ENCODE peak calls at places on chromosomes 1 and 21, in nine cellular contexts. U, G, K, Q, H, J, X, M and I are unnamed samples. For H3K4me1, the result is how much of the 10 kb centered on the place peaks cover.

GRCh38 chr1:230632273-230632873 is 9.9 kb upstream of the COG2 start:
- DNase-seq in U (peak), G (no peak), K (no peak), Q (no peak), H (peak), J (no peak), X (no peak), M (no peak), I (no peak)

GRCh38 chr1:117664314-117664713 is 58.5 kb downstream of the TENT5C start:
- DNase-seq in U (no peak), G (no peak), K (no peak), Q (no peak), H (no peak), J (no peak), X (no peak), M (no peak), I (peak)

GRCh38 chr1:29254346-29254745 is 18.0 kb downstream of the PTPRU start:
- DNase-seq in U (no peak), G (no peak), K (no peak), Q (peak), H (no peak), J (no peak), X (no peak), M (no peak), I (no peak)

GRCh38 chr1:83860506-83861221 is 138.3 kb downstream of the TTLL7 start:
- DNase-seq in U (peak), G (peak), K (peak), Q (peak), H (peak), J (no peak), X (peak), M (peak), I (peak)

GRCh38 chr1:109895720-109896504 is 14.7 kb upstream of the CSF1 start:
- DNase-seq in U (no peak), G (peak), K (no peak), Q (peak), H (no peak), J (no peak), X (no peak), M (no peak), I (no peak)

GRCh38 chr1:220372451-220372850 is 100.2 kb upstream of the RAB3GAP2 start:
- DNase-seq in U (no peak), G (no peak), K (no peak), Q (no peak), H (no peak), J (peak), X (no peak), M (no peak), I (no peak)

GRCh38 chr21:33976082-33976979 is 60.7 kb upstream of the ATP5PO start:
- DNase-seq in U (peak), G (no peak), K (no peak), Q (no peak), H (peak), J (no peak), X (no peak), M (no peak), I (peak)

GRCh38 chr1:44606701-44607281 is 67.5 kb downstream of the TMEM53 start:
- DNase-seq in U (no peak), G (no peak), K (no peak), Q (no peak), H (no peak), J (no peak), X (no peak), M (no peak), I (no peak)

GRCh38 chr1:95850798-95851197 is 616.8 kb downstream of the RWDD3 start:
- DNase-seq in U (no peak), G (no peak), K (no peak), Q (no peak), H (peak), J (no peak), X (no peak), M (no peak), I (no peak)

GRCh38 chr1:22376001-22376400 is 75.7 kb upstream of the ZBTB40 start:
- DNase-seq in U (no peak), G (no peak), K (no peak), Q (no peak), H (no peak), J (no peak), X (no peak), M (no peak), I (no peak)

GRCh38 chr1:61270761-61271411 is 188.5 kb downstream of the NFIA start:
- DNase-seq in U (no peak), G (no peak), K (no peak), Q (no peak), H (no peak), J (no peak), X (no peak), M (no peak), I (no peak)

GRCh38 chr1:235861857-235862256 is 4.8 kb downstream of the LYST start:
- DNase-seq in U (no peak), G (no peak), K (no peak), Q (no peak), H (no peak), J (no peak), X (no peak), M (no peak), I (no peak)

GRCh38 chr1:88608139-88608943 is 75.7 kb upstream of the PKN2 start:
- DNase-seq in U (peak), G (no peak), K (no peak), Q (no peak), H (peak), J (no peak), X (no peak), M (no peak), I (no peak)

GRCh38 chr1:34129630-34130029 is 35.4 kb downstream of the CSMD2 start:
- DNase-seq in U (no peak), G (no peak), K (no peak), Q (no peak), H (no peak), J (no peak), X (peak), M (no peak), I (no peak)

GRCh38 chr1:151472852-151473731 is 13.8 kb upstream of the POGZ start:
- DNase-seq in U (peak), G (peak), K (peak), Q (peak), H (peak), J (peak), X (no peak), M (no peak), I (no peak)

GRCh38 chr1:218664385-218665170 is 319.4 kb downstream of the TGFB2 start:
- DNase-seq in U (peak), G (no peak), K (no peak), Q (no peak), H (no peak), J (no peak), X (no peak), M (no peak), I (no peak)

GRCh38 chr1:186374313-186375151 is 521 bp downstream of the TPR start:
- DNase-seq in U (peak), G (no peak), K (no peak), Q (no peak), H (peak), J (no peak), X (no peak), M (no peak), I (no peak)

GRCh38 chr1:70358921-70359564 is 4.5 kb upstream of the ANKRD13C start:
- DNase-seq in U (peak), G (no peak), K (no peak), Q (no peak), H (no peak), J (peak), X (no peak), M (no peak), I (no peak)

GRCh38 chr1:243407284-243408018 is 151.6 kb downstream of the SDCCAG8 start:
- DNase-seq in U (peak), G (no peak), K (no peak), Q (no peak), H (no peak), J (no peak), X (no peak), M (no peak), I (no peak)

GRCh38 chr1:15197591-15198447 is 44.3 kb downstream of the TMEM51 start:
- DNase-seq in U (no peak), G (no peak), K (no peak), Q (peak), H (no peak), J (no peak), X (no peak), M (no peak), I (no peak)

GRCh38 chr1:15195420-15196052 is 42.0 kb downstream of the TMEM51 start:
- DNase-seq in U (peak), G (no peak), K (no peak), Q (peak), H (no peak), J (no peak), X (no peak), M (no peak), I (no peak)

GRCh38 chr1:15196069-15196468 is 42.5 kb downstream of the TMEM51 start:
- DNase-seq in U (no peak), G (no peak), K (no peak), Q (peak), H (no peak), J (no peak), X (no peak), M (no peak), I (no peak)

GRCh38 chr1:15198684-15199083 is 45.1 kb downstream of the TMEM51 start:
- DNase-seq in U (no peak), G (no peak), K (no peak), Q (peak), H (no peak), J (no peak), X (no peak), M (no peak), I (no peak)

GRCh38 chr1:15196807-15197530 is 43.4 kb downstream of the TMEM51 start:
- DNase-seq in U (no peak), G (no peak), K (no peak), Q (peak), H (peak), J (no peak), X (no peak), M (no peak), I (no peak)
- H3K4me3 ChIP-seq in U (no peak), G (no peak), K (no peak), Q (no peak), H (no peak), J (no peak), X (no peak), M (no peak), I (no peak)

GRCh38 chr21:45429221-45430164 is 24.5 kb downstream of the COL18A1 start:
- DNase-seq in U (no peak), G (no peak), K (no peak), Q (no peak), H (no peak), J (no peak), X (no peak), M (no peak), I (no peak)
- H3K4me1 ChIP-seq in U (under half), G (under half), K (under half), Q (under half), H (half or more), J (half or more), X (half or more), M (half or more), I (under half)

DNA sequence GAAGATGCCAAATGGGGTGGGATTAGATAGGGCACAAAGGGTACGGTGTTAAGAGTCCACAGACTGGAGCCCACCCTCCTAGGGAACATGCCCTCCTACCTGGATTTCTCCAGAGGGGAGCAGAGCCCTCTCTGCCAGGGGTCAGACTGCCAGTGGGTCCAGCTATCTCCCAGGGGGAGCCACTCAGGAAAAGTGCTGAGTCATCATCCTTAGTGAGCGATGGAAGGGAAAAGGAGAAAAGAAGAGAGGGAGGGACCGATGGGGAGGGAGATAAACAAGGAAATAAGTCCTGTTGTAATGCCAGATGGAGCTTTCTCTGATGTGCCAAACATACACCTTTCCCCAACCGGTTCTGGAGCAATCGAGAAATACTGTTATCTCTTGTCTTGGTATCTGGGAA is 30.4 kb upstream of the CYP4B1 start:
- DNase-seq in U (no peak), G (no peak), K (no peak), Q (no peak), H (no peak), J (no peak), X (no peak), M (no peak), I (no peak)
- H3K27ac ChIP-seq in U (no peak), G (no peak), K (no peak), Q (no peak), H (no peak), J (no peak), X (no peak), M (no peak), I (no peak)

GRCh38 chr1:31989964-31990363 is 23.7 kb upstream of the KHDRBS1 start:
- DNase-seq in U (no peak), G (no peak), K (no peak), Q (no peak), H (no peak), J (no peak), X (no peak), M (no peak), I (no peak)

GRCh38 chr1:31985430-31985829 is 28.2 kb upstream of the KHDRBS1 start:
- DNase-seq in U (no peak), G (no peak), K (no peak), Q (no peak), H (no peak), J (no peak), X (no peak), M (no peak), I (no peak)

GRCh38 chr1:31984419-31985347 is 29.0 kb upstream of the KHDRBS1 start:
- DNase-seq in U (peak), G (no peak), K (no peak), Q (no peak), H (peak), J (no peak), X (no peak), M (no peak), I (peak)

GRCh38 chr1:31991202-31991601 is 22.5 kb upstream of the KHDRBS1 start:
- DNase-seq in U (no peak), G (no peak), K (no peak), Q (no peak), H (no peak), J (no peak), X (no peak), M (no peak), I (no peak)

GRCh38 chr1:31987231-31987630 is 26.4 kb upstream of the KHDRBS1 start:
- DNase-seq in U (no peak), G (no peak), K (no peak), Q (no peak), H (peak), J (no peak), X (no peak), M (no peak), I (no peak)
- H3K4me3 ChIP-seq in U (no peak), G (no peak), K (no peak), Q (no peak), H (no peak), J (no peak), X (no peak), M (no peak), I (no peak)

DNA sequence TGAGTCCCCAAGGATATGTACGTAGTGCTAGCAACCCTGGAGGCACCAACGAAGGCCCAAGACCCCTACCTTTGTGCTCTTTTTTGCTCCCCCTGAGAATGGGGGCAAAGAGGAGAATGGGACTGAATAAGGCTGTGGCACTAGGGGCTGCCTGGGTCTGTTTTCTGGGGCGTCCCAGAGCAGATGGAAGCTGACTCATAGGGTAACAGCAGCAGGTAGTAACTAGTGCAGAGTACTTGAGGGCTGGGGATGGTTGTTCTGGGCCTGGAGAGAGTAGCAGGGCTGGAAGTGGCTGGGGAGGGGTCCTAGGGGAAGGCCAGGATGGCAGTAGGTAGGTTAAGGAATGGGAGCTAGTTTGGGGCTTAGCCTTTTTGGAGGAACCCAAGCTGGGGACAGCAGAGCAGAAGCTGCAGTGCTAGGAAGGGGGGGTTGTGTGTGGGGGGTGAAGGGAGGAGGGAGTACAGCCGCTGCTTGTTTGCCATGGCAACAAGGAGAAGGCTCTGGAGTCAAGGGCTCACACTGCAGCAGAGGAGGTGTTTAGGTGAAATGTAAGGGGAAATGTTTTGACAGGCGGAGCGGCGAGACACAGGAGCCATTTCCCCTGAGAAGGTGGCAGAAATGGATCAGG is 1.8 kb downstream of the NCDN start:
- DNase-seq in U (no peak), G (no peak), K (no peak), Q (no peak), H (no peak), J (no peak), X (peak), M (no peak), I (peak)
- H3K4me1 ChIP-seq in U (half or more), G (under half), K (under half), Q (under half), H (under half), J (half or more), X (half or more), M (half or more), I (under half)

GRCh38 chr1:247419326-247419725 is 3.4 kb downstream of the NLRP3 start:
- DNase-seq in U (no peak), G (no peak), K (no peak), Q (no peak), H (no peak), J (no peak), X (no peak), M (no peak), I (no peak)

GRCh38 chr1:247421074-247421473 is 5.1 kb downstream of the NLRP3 start:
- DNase-seq in U (peak), G (no peak), K (no peak), Q (no peak), H (no peak), J (no peak), X (no peak), M (no peak), I (no peak)

GRCh38 chr1:247417786-247418185 is 1.8 kb downstream of the NLRP3 start:
- DNase-seq in U (no peak), G (no peak), K (no peak), Q (no peak), H (no peak), J (no peak), X (no peak), M (no peak), I (no peak)

GRCh38 chr1:247411583-247412295 is 4.2 kb upstream of the NLRP3 start:
- DNase-seq in U (no peak), G (no peak), K (no peak), Q (no peak), H (no peak), J (no peak), X (no peak), M (no peak), I (no peak)

DNA sequence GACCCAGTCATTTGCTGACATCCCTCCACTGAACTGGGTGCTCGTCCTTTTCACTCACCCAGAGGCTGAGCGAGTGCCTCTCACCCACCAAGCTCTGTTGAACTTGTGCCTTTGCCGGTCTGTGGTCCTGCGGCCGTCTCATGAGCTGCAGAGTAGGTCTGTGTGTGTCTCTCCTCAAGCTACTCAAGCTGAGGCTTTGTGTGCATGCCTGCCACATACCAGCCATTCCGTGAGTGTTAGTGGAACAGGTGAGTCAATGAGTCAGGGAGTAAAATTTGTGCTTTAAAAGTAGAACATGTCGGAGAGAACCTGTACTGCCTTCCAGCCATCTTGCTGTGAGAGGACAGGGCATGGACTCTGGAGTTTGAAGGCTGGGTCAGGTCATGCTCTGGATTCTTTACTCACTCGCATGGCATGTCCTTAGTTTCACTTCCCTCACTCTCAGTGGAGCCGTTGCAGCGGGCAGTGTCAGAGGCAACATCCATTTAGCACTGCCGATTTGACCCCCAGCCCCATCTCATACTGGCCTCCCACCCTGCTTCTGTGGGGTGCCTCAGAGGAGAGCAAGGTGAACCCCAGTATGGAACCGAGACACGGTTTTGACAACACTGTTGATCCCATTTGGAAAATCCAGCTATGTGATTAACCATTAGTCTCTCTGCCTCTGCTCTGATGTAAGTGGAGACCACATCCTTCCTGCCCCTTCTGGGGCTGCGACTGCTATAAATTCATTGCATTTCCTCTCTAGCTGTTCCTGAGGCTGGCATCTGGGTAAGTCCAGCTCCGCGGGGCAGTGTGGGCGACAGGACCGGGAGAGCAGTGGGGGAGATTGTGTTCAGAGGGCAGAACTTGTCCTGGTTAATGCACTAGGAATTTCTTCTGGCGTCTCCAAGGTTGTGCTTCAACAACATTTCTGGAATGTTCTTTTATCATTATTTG is at the start of gene NLRP3:
- DNase-seq in U (peak), G (peak), K (peak), Q (no peak), H (no peak), J (no peak), X (no peak), M (no peak), I (peak)
- H3K27ac ChIP-seq in U (no peak), G (peak), K (peak), Q (no peak), H (no peak), J (peak), X (no peak), M (peak), I (peak)

DNA sequence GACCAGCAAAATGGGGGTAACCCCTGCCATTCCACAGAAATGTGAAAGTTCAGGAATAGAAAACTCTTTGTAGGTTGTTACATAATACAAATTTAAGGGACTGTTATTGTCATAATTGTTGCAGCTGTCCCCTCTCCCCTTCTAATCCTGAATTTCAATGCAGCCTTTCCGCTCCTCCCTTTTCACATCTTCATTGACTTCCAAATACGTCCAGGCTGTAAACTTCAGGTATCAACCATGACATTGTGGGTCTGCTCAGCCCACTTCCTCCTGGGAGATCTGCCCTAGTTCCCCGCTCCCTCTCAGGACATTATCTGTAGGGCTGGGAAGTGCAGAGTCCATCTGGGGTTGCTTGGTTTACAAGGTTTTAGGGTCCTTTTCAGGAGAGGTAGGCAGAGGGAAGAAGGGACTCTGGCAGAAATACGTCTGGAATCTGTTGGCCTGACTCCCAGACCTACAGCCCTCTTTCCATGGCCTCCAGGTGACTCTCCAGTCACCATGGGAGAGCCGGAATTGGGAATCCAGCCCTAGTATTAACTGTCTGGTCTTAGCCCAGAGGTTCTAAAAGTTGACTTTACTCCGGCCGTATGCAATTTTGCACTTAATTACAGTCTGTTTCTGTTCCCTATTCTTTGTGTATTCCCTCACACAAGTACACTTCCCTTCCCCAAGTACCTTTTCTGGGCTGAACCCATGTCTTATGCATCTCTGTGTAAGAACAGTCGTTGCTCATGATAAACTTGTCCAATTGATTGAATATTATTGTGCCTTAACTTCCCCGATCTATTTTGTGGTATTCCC is 4.7 kb upstream of the DENND2D start:
- DNase-seq in U (no peak), G (no peak), K (no peak), Q (no peak), H (no peak), J (no peak), X (no peak), M (no peak), I (no peak)
- H3K4me3 ChIP-seq in U (no peak), G (peak), K (peak), Q (no peak), H (no peak), J (peak), X (peak), M (no peak), I (peak)